ENCODE peak calls at places on chromosomes 2 and 18, in five cellular contexts. One of them, this sample, is unnamed.
A peak's percentile ranks its signal among the peaks of the same experiment; 100 is the strongest.

GRCh38 chr2:50791271-50791670 is 240.7 kb downstream of the NRXN1 start:
- DNase-seq in HepG2: no peak
- DNase-seq in IMR-90: no peak
- DNase-seq in sigmoid colon: no peak
- DNase-seq in spleen: no peak
- DNase-seq in this sample: no peak

GRCh38 chr18:76721207-76721996 is 101.0 kb upstream of the ZNF236 start:
- DNase-seq in HepG2: no peak
- DNase-seq in IMR-90: no peak
- DNase-seq in sigmoid colon: no peak
- DNase-seq in spleen: no peak
- DNase-seq in this sample: no peak

GRCh38 chr2:108215794-108216211 is 24.0 kb upstream of the SULT1C3 start:
- DNase-seq in HepG2: peak; percentile 55
- DNase-seq in IMR-90: peak; percentile 51
- DNase-seq in sigmoid colon: no peak
- DNase-seq in spleen: no peak
- DNase-seq in this sample: peak; percentile 30

GRCh38 chr2:235382091-235383000 is 111.5 kb upstream of the AGAP1 start:
- DNase-seq in HepG2: no peak
- DNase-seq in IMR-90: no peak
- DNase-seq in sigmoid colon: no peak
- DNase-seq in spleen: no peak
- DNase-seq in this sample: no peak

GRCh38 chr2:121104721-121105141 is 180.3 kb downstream of the TFCP2L1 start:
- DNase-seq in HepG2: no peak
- DNase-seq in IMR-90: peak; percentile 13
- DNase-seq in sigmoid colon: peak; percentile 42
- DNase-seq in spleen: peak; percentile 45
- DNase-seq in this sample: no peak

GRCh38 chr2:197141669-197142068 is 168.9 kb downstream of the ANKRD44 start:
- DNase-seq in HepG2: no peak
- DNase-seq in IMR-90: no peak
- DNase-seq in sigmoid colon: no peak
- DNase-seq in spleen: no peak
- DNase-seq in this sample: no peak

GRCh38 chr2:131030478-131030971 is 62.7 kb downstream of the FAM168B start:
- DNase-seq in HepG2: no peak
- DNase-seq in IMR-90: no peak
- DNase-seq in sigmoid colon: no peak
- DNase-seq in spleen: peak; percentile 64
- DNase-seq in this sample: no peak

GRCh38 chr2:145797692-145798091 is 1277.8 kb upstream of the ZEB2 start:
- DNase-seq in HepG2: no peak
- DNase-seq in IMR-90: no peak
- DNase-seq in sigmoid colon: no peak
- DNase-seq in spleen: no peak
- DNase-seq in this sample: no peak

GRCh38 chr2:152037711-152038110 is 61.1 kb downstream of the CACNB4 start:
- DNase-seq in HepG2: no peak
- DNase-seq in IMR-90: no peak
- DNase-seq in sigmoid colon: peak; percentile 85
- DNase-seq in spleen: no peak
- DNase-seq in this sample: peak; percentile 21

GRCh38 chr2:217412721-217413120 is 552.9 kb upstream of the TNP1 start:
- DNase-seq in HepG2: no peak
- DNase-seq in IMR-90: no peak
- DNase-seq in sigmoid colon: peak; percentile 86
- DNase-seq in spleen: no peak
- DNase-seq in this sample: no peak

GRCh38 chr18:34787931-34788532 is 77.9 kb downstream of the DTNA start:
- DNase-seq in HepG2: peak; percentile 60
- DNase-seq in IMR-90: peak; percentile 69
- DNase-seq in sigmoid colon: no peak
- DNase-seq in spleen: no peak
- DNase-seq in this sample: peak; percentile 45

GRCh38 chr18:40179647-40180175 is 1775.3 kb upstream of the PIK3C3 start:
- DNase-seq in HepG2: no peak
- DNase-seq in IMR-90: peak; percentile 0
- DNase-seq in sigmoid colon: no peak
- DNase-seq in spleen: no peak
- DNase-seq in this sample: no peak

GRCh38 chr2:44817673-44818335 is 123.7 kb upstream of the SIX3 start:
- DNase-seq in HepG2: no peak
- DNase-seq in IMR-90: no peak
- DNase-seq in sigmoid colon: no peak
- DNase-seq in spleen: no peak
- DNase-seq in this sample: no peak

GRCh38 chr2:212892193-212892592 is 259.2 kb downstream of the IKZF2 start:
- DNase-seq in HepG2: peak; percentile 46
- DNase-seq in IMR-90: peak; percentile 64
- DNase-seq in sigmoid colon: no peak
- DNase-seq in spleen: no peak
- DNase-seq in this sample: no peak

GRCh38 chr2:86274265-86274917 is 63.0 kb downstream of the REEP1 start:
- DNase-seq in HepG2: no peak
- DNase-seq in IMR-90: peak; percentile 84
- DNase-seq in sigmoid colon: no peak
- DNase-seq in spleen: no peak
- DNase-seq in this sample: no peak

GRCh38 chr18:42707080-42707479 is 408.4 kb downstream of the RIT2 start:
- DNase-seq in HepG2: no peak
- DNase-seq in IMR-90: no peak
- DNase-seq in sigmoid colon: no peak
- DNase-seq in spleen: no peak
- DNase-seq in this sample: no peak

GRCh38 chr2:145091011-145091744 is 571.3 kb upstream of the ZEB2 start:
- DNase-seq in HepG2: no peak
- DNase-seq in IMR-90: peak; percentile 70
- DNase-seq in sigmoid colon: no peak
- DNase-seq in spleen: no peak
- DNase-seq in this sample: no peak

GRCh38 chr2:173947131-173947530 is 18.0 kb downstream of the SP3 start:
- DNase-seq in HepG2: no peak
- DNase-seq in IMR-90: no peak
- DNase-seq in sigmoid colon: no peak
- DNase-seq in spleen: no peak
- DNase-seq in this sample: no peak
- H3K4me1 ChIP-seq in HepG2: peaks cover 14% of the 10 kb centered on the region
- H3K4me1 ChIP-seq in IMR-90: no peaks in the 10 kb centered on the region
- H3K4me1 ChIP-seq in sigmoid colon: peaks cover 43% of the 10 kb centered on the region
- H3K4me1 ChIP-seq in spleen: peaks cover 95% of the 10 kb centered on the region
- H3K4me1 ChIP-seq in this sample: peaks cover 13% of the 10 kb centered on the region

DNA sequence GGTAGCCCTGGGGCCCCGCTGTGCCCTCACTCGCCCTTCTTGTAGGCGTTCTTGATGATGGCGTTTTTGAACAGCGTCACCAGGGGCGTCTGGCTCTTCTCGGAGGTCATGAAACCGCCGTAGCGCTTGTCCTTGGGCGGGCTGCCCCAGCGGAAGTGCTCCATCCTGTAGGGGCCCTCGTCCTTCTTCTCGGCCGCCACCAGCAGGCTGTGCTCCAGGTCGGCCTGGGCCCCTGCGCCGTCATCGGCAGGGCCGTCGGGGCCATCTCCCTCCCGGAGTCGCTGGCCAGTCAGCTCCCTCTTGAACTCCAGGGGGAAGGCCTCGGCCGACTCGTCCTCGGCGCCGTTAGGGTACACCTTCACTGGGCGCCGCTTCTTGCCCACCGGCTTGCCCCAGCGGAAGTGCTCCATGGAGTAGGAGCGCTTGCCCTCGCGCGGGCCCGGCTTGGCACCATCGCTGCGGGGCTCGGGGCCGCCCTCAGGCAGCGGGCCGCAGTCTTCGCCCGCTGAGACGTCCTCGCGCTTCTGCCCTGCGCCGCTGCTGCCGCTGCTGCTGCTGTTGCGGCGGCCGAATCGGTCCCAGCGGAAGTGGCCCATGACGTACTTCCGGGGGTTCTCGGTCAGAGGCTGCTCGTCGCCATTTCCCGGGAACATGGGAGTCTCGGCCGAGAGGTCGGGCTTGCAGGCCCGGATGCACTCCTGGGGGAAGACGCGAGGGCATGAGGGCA is 7.2 kb downstream of the POMC start:
- DNase-seq in HepG2: no peak
- DNase-seq in IMR-90: peak; percentile 4
- DNase-seq in sigmoid colon: peak; percentile 79
- DNase-seq in spleen: peak; percentile 94
- DNase-seq in this sample: peak; percentile 61
- TF ChIP-seq POLR2A in HepG2: no peak
- TF ChIP-seq POLR2A in IMR-90: no peak
- TF ChIP-seq POLR2A in sigmoid colon: no peak
- TF ChIP-seq POLR2A in spleen: no peak
- TF ChIP-seq POLR2A in this sample: no peak

DNA sequence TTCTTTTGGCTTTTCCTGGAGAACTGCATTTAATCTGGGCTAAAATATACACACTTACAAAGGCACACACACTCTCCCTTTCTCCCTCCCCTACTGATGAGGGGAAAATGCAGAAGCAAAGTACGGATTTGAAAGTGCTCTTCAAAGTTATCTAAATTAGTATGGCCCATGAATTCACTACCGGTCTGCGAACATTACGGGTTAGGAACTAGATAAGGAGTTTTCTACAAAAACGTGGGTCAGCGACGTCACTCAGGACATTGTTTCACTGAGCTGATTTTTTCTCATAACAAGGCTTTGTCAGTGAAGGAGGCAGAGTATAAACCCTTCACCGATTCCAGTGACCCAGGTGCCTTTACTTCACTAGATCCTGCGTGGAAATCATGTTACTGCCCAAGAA is 47.3 kb downstream of the COA5 start:
- DNase-seq in HepG2: no peak
- DNase-seq in IMR-90: no peak
- DNase-seq in sigmoid colon: no peak
- DNase-seq in spleen: no peak
- DNase-seq in this sample: no peak
- H3K4me1 ChIP-seq in HepG2: peaks cover 10% of the 10 kb centered on the region
- H3K4me1 ChIP-seq in IMR-90: peaks cover 14% of the 10 kb centered on the region
- H3K4me1 ChIP-seq in sigmoid colon: peaks cover 45% of the 10 kb centered on the region
- H3K4me1 ChIP-seq in spleen: peaks cover 4% of the 10 kb centered on the region
- H3K4me1 ChIP-seq in this sample: no peaks in the 10 kb centered on the region

GRCh38 chr18:59699061-59699460 is 1.8 kb upstream of the CCBE1 start:
- DNase-seq in HepG2: no peak
- DNase-seq in IMR-90: no peak
- DNase-seq in sigmoid colon: no peak
- DNase-seq in spleen: no peak
- DNase-seq in this sample: no peak

GRCh38 chr18:59696311-59697235 is 650 bp downstream of the CCBE1 start:
- DNase-seq in HepG2: no peak
- DNase-seq in IMR-90: peak; percentile 59
- DNase-seq in sigmoid colon: peak; percentile 78
- DNase-seq in spleen: no peak
- DNase-seq in this sample: no peak

GRCh38 chr18:59699750-59700534 is 2.7 kb upstream of the CCBE1 start:
- DNase-seq in HepG2: no peak
- DNase-seq in IMR-90: no peak
- DNase-seq in sigmoid colon: no peak
- DNase-seq in spleen: no peak
- DNase-seq in this sample: no peak

GRCh38 chr18:59695551-59695950 is 1.7 kb downstream of the CCBE1 start:
- DNase-seq in HepG2: no peak
- DNase-seq in IMR-90: no peak
- DNase-seq in sigmoid colon: no peak
- DNase-seq in spleen: no peak
- DNase-seq in this sample: no peak

DNA sequence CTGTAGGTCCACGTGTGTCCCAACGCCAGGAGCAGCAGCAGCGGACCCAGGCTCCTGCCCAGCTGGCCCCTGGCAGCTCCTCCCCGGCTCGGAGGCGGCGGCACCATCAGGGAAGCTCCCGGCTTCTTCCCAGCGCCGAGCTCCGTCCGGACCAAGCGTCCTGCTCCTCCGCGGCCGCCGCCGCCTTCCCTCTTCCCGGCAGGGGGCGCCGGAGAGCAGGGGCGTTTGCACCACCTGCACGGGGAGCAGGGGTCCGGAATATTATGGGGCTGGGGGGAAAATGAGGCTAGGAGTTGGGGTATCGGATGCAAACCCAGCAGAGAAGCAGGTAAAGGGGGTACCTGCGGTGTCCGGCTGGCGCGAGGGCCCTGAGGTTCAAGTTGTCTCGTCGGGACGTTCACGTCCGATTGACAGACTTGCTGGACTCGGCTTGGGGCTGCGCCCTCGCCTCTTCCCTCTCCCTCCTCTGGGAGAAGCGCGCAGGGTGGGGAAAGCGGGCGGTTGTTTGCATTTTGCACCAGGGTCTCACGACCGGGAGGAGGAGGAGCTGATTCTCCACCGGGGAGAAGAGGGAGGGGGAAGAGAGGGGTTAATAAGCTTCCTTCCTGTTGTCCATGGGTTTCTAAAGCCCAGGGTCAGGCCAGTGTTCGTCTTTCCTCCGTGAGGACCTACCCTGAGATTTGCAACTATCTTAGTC is at the start of gene CCBE1:
- DNase-seq in HepG2: no peak
- DNase-seq in IMR-90: peak; percentile 71
- DNase-seq in sigmoid colon: peak; percentile 85
- DNase-seq in spleen: no peak
- DNase-seq in this sample: peak; percentile 34
- TF ChIP-seq POLR2A in HepG2: no peak
- TF ChIP-seq POLR2A in IMR-90: peak; percentile 11
- TF ChIP-seq POLR2A in sigmoid colon: peak; percentile 21
- TF ChIP-seq POLR2A in spleen: no peak
- TF ChIP-seq POLR2A in this sample: no peak

GRCh38 chr2:240997141-240997855 is 1.1 kb upstream of the SNED1 start:
- DNase-seq in HepG2: peak; percentile 27
- DNase-seq in IMR-90: no peak
- DNase-seq in sigmoid colon: peak; percentile 70
- DNase-seq in spleen: peak; percentile 72
- DNase-seq in this sample: no peak

GRCh38 chr2:240995041-240995960 is 3.1 kb upstream of the SNED1 start:
- DNase-seq in HepG2: no peak
- DNase-seq in IMR-90: no peak
- DNase-seq in sigmoid colon: peak; percentile 61
- DNase-seq in spleen: peak; percentile 66
- DNase-seq in this sample: peak; percentile 35

GRCh38 chr2:240997856-240998705 is at the start of gene SNED1:
- DNase-seq in HepG2: peak; percentile 65
- DNase-seq in IMR-90: peak; percentile 66
- DNase-seq in sigmoid colon: peak; percentile 93
- DNase-seq in spleen: peak; percentile 93
- DNase-seq in this sample: peak; percentile 91

GRCh38 chr2:240996161-240996833 is 2.1 kb upstream of the SNED1 start:
- DNase-seq in HepG2: no peak
- DNase-seq in IMR-90: no peak
- DNase-seq in sigmoid colon: peak; percentile 63
- DNase-seq in spleen: peak; percentile 73
- DNase-seq in this sample: no peak

DNA sequence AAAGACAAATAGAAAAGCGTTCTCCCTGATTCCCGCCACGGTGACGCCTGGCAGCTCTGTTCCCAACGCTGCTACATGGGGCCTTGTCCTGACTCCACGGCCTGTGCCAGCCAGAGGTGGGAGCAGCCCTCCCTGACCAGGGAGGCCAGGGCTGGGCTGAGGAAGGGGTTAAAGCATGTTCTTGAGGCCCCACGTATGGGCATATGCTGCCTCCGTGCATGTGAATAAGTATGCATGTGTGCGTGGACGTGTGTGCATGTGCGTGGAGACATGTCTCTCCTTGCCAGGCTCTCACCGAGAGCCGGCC is 1.6 kb upstream of the SNED1 start:
- DNase-seq in HepG2: no peak
- DNase-seq in IMR-90: no peak
- DNase-seq in sigmoid colon: peak; percentile 58
- DNase-seq in spleen: peak; percentile 61
- DNase-seq in this sample: no peak
- H3K4me1 ChIP-seq in HepG2: peaks cover 54% of the 10 kb centered on the region
- H3K4me1 ChIP-seq in IMR-90: peaks cover 36% of the 10 kb centered on the region
- H3K4me1 ChIP-seq in sigmoid colon: peaks cover 21% of the 10 kb centered on the region
- H3K4me1 ChIP-seq in spleen: peaks cover 45% of the 10 kb centered on the region
- H3K4me1 ChIP-seq in this sample: peaks cover 73% of the 10 kb centered on the region

This sample was measured in body of pancreas.